ENCODE peak calls at places on chromosome 18, in nine cellular contexts. A is spleen, P is stomach, K is HepG2, E is HCT116, S is GM12878, Z is breast epithelium, N is endothelial cell of umbilical vein, M is transverse colon. F is an unnamed sample.

GRCh38 chr18:74496508-74497307 is 545 bp downstream of the CNDP2 start:
- DNase-seq in A (no peak), Z (peak), N (no peak), E (peak), M (peak), S (no peak), K (peak), P (peak), F (no peak)

GRCh38 chr18:10074122-10074521 is 160.3 kb downstream of the VAPA start:
- DNase-seq in N (no peak), S (no peak), K (no peak), A (no peak), Z (no peak), M (no peak), P (no peak), E (no peak), F (no peak)

GRCh38 chr18:74427442-74428112 is 29.5 kb downstream of the DIPK1C start:
- DNase-seq in M (no peak), S (no peak), E (no peak), A (no peak), K (no peak), P (no peak), N (no peak), Z (no peak), F (no peak)

GRCh38 chr18:33495278-33495677 is 54.8 kb upstream of the CCDC178 start:
- DNase-seq in E (no peak), K (peak), S (peak), M (no peak), P (no peak), A (no peak), N (peak), Z (no peak), F (no peak)

GRCh38 chr18:51668101-51668500 is 470.6 kb upstream of the MEX3C start:
- DNase-seq in E (peak), Z (no peak), M (peak), A (no peak), S (no peak), K (peak), N (peak), P (peak), F (peak)

GRCh38 chr18:79735071-79735980 is 55.7 kb downstream of the CTDP1 start:
- DNase-seq in M (no peak), Z (no peak), A (peak), E (no peak), N (no peak), S (no peak), P (no peak), K (no peak), F (no peak)

GRCh38 chr18:70411886-70412443 is 123.1 kb downstream of the SOCS6 start:
- DNase-seq in S (no peak), Z (no peak), K (no peak), A (no peak), N (no peak), M (no peak), P (no peak), E (no peak), F (no peak)

GRCh38 chr18:13813271-13813849 is 10.6 kb upstream of the MC5R start:
- DNase-seq in P (peak), S (no peak), K (peak), A (no peak), M (peak), Z (peak), E (peak), N (peak), F (peak)

GRCh38 chr18:47050468-47050867 is 15.0 kb upstream of the ELOA2 start:
- DNase-seq in Z (no peak), N (peak), E (peak), A (no peak), K (peak), P (no peak), M (no peak), S (no peak), F (no peak)

GRCh38 chr18:46148810-46149209 is 44.6 kb downstream of the HAUS1 start:
- DNase-seq in S (no peak), Z (peak), N (peak), A (no peak), M (peak), P (peak), K (peak), E (no peak), F (no peak)

GRCh38 chr18:36012891-36013290 is 40.4 kb downstream of the RMP24 start:
- DNase-seq in K (no peak), N (no peak), P (no peak), M (no peak), Z (no peak), S (no peak), A (no peak), E (no peak), F (no peak)

GRCh38 chr18:7417742-7418141 is 149.4 kb upstream of the PTPRM start:
- DNase-seq in Z (no peak), M (no peak), E (no peak), K (no peak), S (no peak), P (no peak), A (no peak), N (no peak), F (no peak)

GRCh38 chr18:21826196-21826595 is 85.6 kb downstream of the MIB1 start:
- DNase-seq in S (no peak), K (no peak), M (no peak), N (peak), E (no peak), A (no peak), Z (no peak), P (no peak), F (no peak)

GRCh38 chr18:31325051-31325450 is 7.1 kb downstream of the DSG1 start:
- DNase-seq in Z (no peak), K (no peak), M (no peak), N (peak), E (no peak), A (no peak), P (no peak), S (no peak), F (no peak)

GRCh38 chr18:31596081-31596872 is 4.6 kb downstream of the TTR start:
- DNase-seq in K (peak), E (no peak), S (no peak), N (no peak), A (no peak), Z (no peak), M (no peak), P (no peak), F (no peak)

GRCh38 chr18:9663377-9663776 is 44.7 kb upstream of the RAB31 start:
- DNase-seq in E (no peak), M (no peak), N (no peak), P (no peak), Z (no peak), A (no peak), S (no peak), K (no peak), F (no peak)

GRCh38 chr18:35378206-35378795 is 1.2 kb upstream of the ZNF396 start:
- DNase-seq in M (no peak), Z (no peak), E (no peak), S (no peak), P (no peak), N (no peak), A (no peak), K (no peak), F (no peak)

GRCh38 chr18:6406075-6406909 is 8.4 kb downstream of the L3MBTL4 start:
- DNase-seq in S (no peak), Z (peak), P (no peak), M (no peak), E (no peak), K (peak), A (no peak), N (no peak), F (no peak)

GRCh38 chr18:37419866-37420265 is 145.7 kb downstream of the CELF4 start:
- DNase-seq in N (no peak), A (no peak), S (no peak), K (no peak), E (no peak), P (no peak), Z (no peak), M (no peak), F (no peak)

GRCh38 chr18:21612125-21613100 is at the start of gene SNRPD1:
- DNase-seq in E (peak), K (peak), P (peak), N (peak), S (peak), M (peak), Z (peak), A (peak), F (peak)

GRCh38 chr18:50780144-50780543 is 39.7 kb downstream of the MRO start:
- DNase-seq in N (no peak), E (no peak), P (no peak), Z (no peak), A (no peak), M (no peak), S (no peak), K (no peak), F (no peak)

GRCh38 chr18:79692886-79693285 is 13.3 kb downstream of the CTDP1 start:
- DNase-seq in M (no peak), Z (no peak), A (no peak), N (no peak), K (no peak), E (no peak), P (no peak), S (no peak), F (no peak)

GRCh38 chr18:3447895-3448844 is 1.8 kb upstream of the TGIF1 start:
- DNase-seq in K (peak), M (peak), P (peak), Z (peak), S (peak), A (peak), E (peak), N (peak), F (peak)
- TF ChIP-seq POLR2A in K (peak), M (peak), P (no peak), Z (peak), S (peak), A (peak), E (no peak), N (peak), F (no peak)

GRCh38 chr18:59900222-59901128 is 679 bp downstream of the PMAIP1 start:
- DNase-seq in N (peak), S (no peak), M (peak), Z (peak), A (peak), K (no peak), E (no peak), P (peak), F (peak)

GRCh38 chr18:59904051-59904601 is 4.3 kb downstream of the PMAIP1 start:
- DNase-seq in Z (no peak), A (no peak), P (no peak), K (no peak), S (no peak), N (no peak), E (no peak), M (no peak), F (no peak)

GRCh38 chr18:59905686-59906091 is 5.9 kb downstream of the PMAIP1 start:
- DNase-seq in A (no peak), K (no peak), P (no peak), Z (no peak), M (no peak), S (no peak), N (no peak), E (no peak), F (no peak)

GRCh38 chr18:59902180-59902992 is 2.6 kb downstream of the PMAIP1 start:
- DNase-seq in M (no peak), Z (no peak), A (no peak), P (no peak), E (no peak), K (no peak), S (no peak), N (peak), F (no peak)

DNA sequence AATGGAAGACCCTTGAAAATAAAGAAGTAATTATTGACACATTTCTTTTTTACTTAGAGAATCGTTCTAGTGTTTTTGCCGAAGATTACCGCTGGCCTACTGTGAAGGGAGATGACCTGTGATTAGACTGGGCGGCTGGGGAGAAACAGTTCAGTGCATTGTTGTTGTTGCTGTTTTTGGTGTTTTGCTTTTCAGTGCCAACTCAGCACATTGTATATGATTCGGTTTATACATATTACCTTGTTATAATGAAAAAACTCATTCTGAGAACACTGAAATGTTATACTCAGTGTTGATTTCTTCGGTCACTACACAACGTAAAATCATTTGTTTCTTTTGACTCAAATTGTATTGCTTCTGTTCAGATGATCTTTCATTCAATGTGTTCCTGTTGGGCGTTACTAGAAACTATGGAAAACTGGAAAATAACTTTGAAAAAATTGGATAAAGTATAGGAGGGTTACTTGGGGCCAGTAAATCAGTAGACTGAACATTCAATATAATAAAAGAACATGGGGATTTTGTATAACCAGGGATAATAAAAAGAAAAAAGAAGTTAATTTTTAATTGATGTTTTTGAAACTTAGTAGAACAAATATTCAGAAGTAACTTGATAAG is 3.3 kb downstream of the PMAIP1 start:
- DNase-seq in Z (no peak), K (no peak), A (no peak), M (no peak), E (no peak), S (no peak), N (no peak), P (no peak), F (no peak)
- TF ChIP-seq POLR2AphosphoS5 in Z (no peak), K (no peak), A (no peak), M (no peak), E (no peak), S (peak), N (no peak), P (no peak), F (no peak)

DNA sequence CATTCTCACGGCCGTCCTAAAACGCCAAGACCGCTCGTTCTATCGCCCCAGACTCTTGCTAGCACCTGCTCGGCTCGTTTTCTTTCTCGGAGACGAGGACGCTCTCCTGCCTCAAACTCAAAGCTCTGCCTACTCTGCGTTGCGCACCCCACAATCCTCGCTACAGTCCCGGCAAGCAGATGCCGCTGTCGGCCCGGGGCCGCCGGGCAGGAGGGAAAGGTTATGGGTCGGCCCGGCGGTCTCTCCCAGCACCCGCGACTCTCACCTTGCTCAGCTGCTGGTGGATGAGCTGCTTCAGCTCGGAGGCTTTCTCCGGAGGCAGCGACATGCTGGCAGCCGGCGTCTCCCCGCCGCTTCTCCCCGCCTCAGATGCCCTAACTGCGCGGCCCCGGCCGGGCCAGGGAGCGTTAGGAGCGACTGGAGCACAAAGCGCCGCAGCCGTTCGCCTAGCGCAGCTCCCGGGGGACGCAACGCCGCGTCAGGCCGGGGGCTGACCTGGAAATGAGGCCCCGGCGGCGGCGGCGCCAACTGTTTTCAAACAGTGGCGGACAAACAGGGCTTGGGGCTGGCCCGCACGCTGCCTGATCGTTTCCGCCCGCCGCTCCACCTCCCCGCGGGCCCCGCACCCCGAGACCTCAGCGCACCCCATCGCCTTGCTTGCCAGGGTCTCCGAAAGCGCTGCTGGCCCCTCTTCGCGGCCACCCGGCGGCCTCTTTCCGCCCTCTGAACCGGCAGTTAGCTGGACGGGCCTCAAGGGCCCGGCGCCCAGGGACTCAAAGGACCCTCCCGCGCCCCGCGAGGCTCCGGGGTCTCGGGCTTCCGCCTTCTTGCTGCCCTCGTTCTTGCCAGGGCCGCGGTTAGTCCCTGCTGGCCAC is at the start of the genes CEP76 and PSMG2:
- DNase-seq in A (peak), N (peak), S (peak), E (peak), M (peak), P (peak), Z (peak), K (peak), F (peak)
- TF ChIP-seq POLR2A in A (peak), N (peak), S (peak), E (peak), M (peak), P (no peak), Z (peak), K (peak), F (peak)

DNA sequence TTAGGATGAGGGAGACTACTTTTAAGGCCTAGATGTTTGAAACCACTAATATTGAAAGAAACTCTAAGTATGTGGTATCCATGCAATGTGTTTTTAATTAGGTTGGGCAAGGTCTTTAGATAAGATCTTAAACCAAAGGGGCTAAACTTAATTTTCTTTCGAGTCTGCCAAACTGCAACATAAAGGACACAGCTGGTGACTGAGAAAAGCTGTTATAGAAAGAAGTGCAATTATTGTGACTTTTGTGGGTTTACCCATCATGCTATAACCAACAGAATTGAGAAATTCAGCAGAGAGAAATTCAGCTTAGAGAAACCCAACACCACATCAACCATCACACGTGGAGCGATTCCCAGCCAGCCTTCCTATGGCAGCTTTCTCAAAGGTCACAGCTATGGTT is 119.5 kb upstream of the LMAN1 start:
- DNase-seq in E (no peak), P (no peak), S (no peak), A (no peak), N (no peak), K (no peak), M (no peak), Z (no peak), F (no peak)
- TF ChIP-seq POLR2AphosphoS5 in E (no peak), P (no peak), S (no peak), A (no peak), N (no peak), K (no peak), M (no peak), Z (no peak), F (no peak)